ENCODE peak calls at places on chromosomes 1 and 21, in seven cellular contexts. N, B, A, H, L, J and D are unnamed samples.

GRCh38 chr1:109650609-109651008 is 5.3 kb upstream of the GSTM4 start:
- DNase-seq in N (no peak), B (no peak), A (no peak), H (no peak), L (no peak), J (no peak), D (no peak)

GRCh38 chr1:152501704-152502103 is 8.9 kb upstream of the LCE5A start:
- DNase-seq in N (no peak), B (no peak), A (no peak), H (no peak), L (no peak), J (no peak), D (no peak)

GRCh38 chr1:78624035-78624434 is 3.8 kb downstream of the IFI44L start:
- DNase-seq in N (no peak), B (no peak), A (no peak), H (no peak), L (no peak), J (no peak), D (no peak)

GRCh38 chr1:247966520-247967204 is 1.6 kb downstream of the OR2AK2 start:
- DNase-seq in N (no peak), B (no peak), A (no peak), H (no peak), L (no peak), J (no peak), D (no peak)

GRCh38 chr1:231162300-231162969 is 577 bp downstream of the TRIM67 start:
- DNase-seq in N (peak; percentile 39), B (peak; percentile 27), A (peak; percentile 48), H (no peak), L (peak; percentile 45), J (no peak), D (no peak)

GRCh38 chr1:1796466-1796865 is 18.2 kb upstream of the NADK start:
- DNase-seq in N (no peak), B (no peak), A (no peak), H (no peak), L (peak; percentile 17), J (no peak), D (no peak)

GRCh38 chr1:36248250-36248894 is 24.1 kb downstream of the THRAP3 start:
- DNase-seq in N (no peak), B (no peak), A (peak; percentile 67), H (peak; percentile 75), L (no peak), J (no peak), D (no peak)

GRCh38 chr1:213830371-213830770 is 157.4 kb upstream of the PROX1 start:
- DNase-seq in N (no peak), B (no peak), A (no peak), H (no peak), L (no peak), J (no peak), D (no peak)

GRCh38 chr1:225670806-225671733 is 18.1 kb upstream of the ENAH start:
- DNase-seq in N (no peak), B (no peak), A (no peak), H (no peak), L (no peak), J (no peak), D (no peak)

GRCh38 chr1:169143984-169144383 is 37.5 kb downstream of the ATP1B1 start:
- DNase-seq in N (no peak), B (no peak), A (no peak), H (no peak), L (no peak), J (no peak), D (no peak)

GRCh38 chr1:164678289-164678688 is 119.3 kb downstream of the PBX1 start:
- DNase-seq in N (no peak), B (no peak), A (no peak), H (no peak), L (no peak), J (no peak), D (no peak)

GRCh38 chr1:42380617-42381423 is at the start of gene RIMKLA:
- DNase-seq in N (peak; percentile 39), B (peak; percentile 67), A (peak; percentile 68), H (no peak), L (peak; percentile 66), J (peak; percentile 44), D (peak; percentile 22)

GRCh38 chr1:210850556-210850955 is 283.4 kb downstream of the KCNH1 start:
- DNase-seq in N (no peak), B (no peak), A (no peak), H (no peak), L (no peak), J (no peak), D (no peak)

GRCh38 chr1:24294757-24295371 is 24.3 kb upstream of the GRHL3 start:
- DNase-seq in N (no peak), B (no peak), A (no peak), H (no peak), L (no peak), J (no peak), D (no peak)

GRCh38 chr1:113429461-113430153 is 39.3 kb downstream of the MAGI3 start:
- DNase-seq in N (no peak), B (no peak), A (no peak), H (no peak), L (no peak), J (no peak), D (no peak)

GRCh38 chr21:40760811-40761210 is 86.1 kb downstream of the DSCAM start:
- DNase-seq in N (no peak), B (no peak), A (no peak), H (no peak), L (no peak), J (no peak), D (no peak)

GRCh38 chr1:156439771-156440183 is 60.8 kb downstream of the MEF2D start:
- DNase-seq in N (no peak), B (no peak), A (peak; percentile 37), H (no peak), L (no peak), J (no peak), D (no peak)

GRCh38 chr21:41768371-41769042 is 1.7 kb upstream of the RIPK4 start:
- DNase-seq in N (no peak), B (peak; percentile 52), A (no peak), H (peak; percentile 32), L (peak; percentile 36), J (no peak), D (no peak)

GRCh38 chr1:93623436-93623835 is 58.2 kb downstream of the BCAR3 start:
- DNase-seq in N (no peak), B (no peak), A (no peak), H (no peak), L (no peak), J (no peak), D (no peak)

GRCh38 chr1:2049517-2050481 is at the start of gene PRKCZ:
- DNase-seq in N (peak; percentile 95), B (peak; percentile 60), A (peak; percentile 89), H (peak; percentile 73), L (peak; percentile 94), J (peak; percentile 91), D (peak; percentile 89)

GRCh38 chr1:161177112-161177935 is at the start of gene B4GALT3:
- DNase-seq in N (peak; percentile 99), B (peak; percentile 91), A (peak; percentile 95), H (peak; percentile 65), L (peak; percentile 96), J (peak; percentile 95), D (peak; percentile 89)

GRCh38 chr1:28064064-28064463 is 24.3 kb downstream of the EYA3 start:
- DNase-seq in N (no peak), B (no peak), A (no peak), H (no peak), L (no peak), J (no peak), D (no peak)

GRCh38 chr1:71236503-71236902 is 155.7 kb upstream of the ZRANB2 start:
- DNase-seq in N (no peak), B (no peak), A (no peak), H (no peak), L (no peak), J (no peak), D (no peak)

GRCh38 chr1:201282216-201282615 is 1.1 kb upstream of the PKP1 start:
- DNase-seq in N (no peak), B (no peak), A (no peak), H (no peak), L (no peak), J (no peak), D (no peak)

GRCh38 chr1:188669715-188670114 is 1807.9 kb downstream of the BRINP3 start:
- DNase-seq in N (no peak), B (peak; percentile 11), A (no peak), H (no peak), L (no peak), J (no peak), D (no peak)

GRCh38 chr1:2981388-2981787 is 39.9 kb upstream of the ACTRT2 start:
- DNase-seq in N (no peak), B (no peak), A (no peak), H (no peak), L (no peak), J (no peak), D (no peak)

GRCh38 chr1:48610628-48611542 is 138.9 kb upstream of the SPATA6 start:
- DNase-seq in N (no peak), B (peak; percentile 45), A (peak; percentile 69), H (no peak), L (no peak), J (no peak), D (no peak)

GRCh38 chr1:183753464-183753891 is 51.4 kb upstream of the RGL1 start:
- DNase-seq in N (no peak), B (no peak), A (no peak), H (no peak), L (no peak), J (no peak), D (no peak)

GRCh38 chr1:174077755-174078490 is 55.8 kb upstream of the RC3H1 start:
- DNase-seq in N (no peak), B (no peak), A (no peak), H (no peak), L (no peak), J (no peak), D (no peak)

GRCh38 chr1:20491866-20492265 is 5.9 kb upstream of the CAMK2N1 start:
- DNase-seq in N (no peak), B (no peak), A (no peak), H (no peak), L (no peak), J (no peak), D (no peak)

GRCh38 chr1:201740086-201740541 is 88.8 kb upstream of the IPO9 start:
- DNase-seq in N (no peak), B (no peak), A (no peak), H (no peak), L (no peak), J (no peak), D (no peak)